ENCODE peak calls at places on chromosomes 7 and 10, in five cellular contexts. One of them, this sample, is unnamed.

GRCh38 chr10:98408799-98409198 is 6.2 kb downstream of the PYROXD2 start:
- DNase-seq in prostate gland: no peak
- DNase-seq in transverse colon: no peak
- DNase-seq in K562: no peak
- DNase-seq in stomach: no peak
- DNase-seq in this sample: no peak

GRCh38 chr10:26717476-26717875 is 20.0 kb downstream of the PDSS1 start:
- DNase-seq in prostate gland: no peak
- DNase-seq in transverse colon: no peak
- DNase-seq in K562: no peak
- DNase-seq in stomach: no peak
- DNase-seq in this sample: no peak

GRCh38 chr7:130886438-130887135 is 152.6 kb upstream of the KLF14 start:
- DNase-seq in prostate gland: no peak
- DNase-seq in transverse colon: no peak
- DNase-seq in K562: no peak
- DNase-seq in stomach: no peak
- DNase-seq in this sample: no peak

GRCh38 chr10:101588879-101589278 is 758 bp downstream of the DPCD start:
- DNase-seq in prostate gland: no peak
- DNase-seq in transverse colon: no peak
- DNase-seq in K562: peak
- DNase-seq in stomach: no peak
- DNase-seq in this sample: no peak

GRCh38 chr7:48244902-48245301 is 73.6 kb downstream of the ABCA13 start:
- DNase-seq in prostate gland: no peak
- DNase-seq in transverse colon: no peak
- DNase-seq in K562: no peak
- DNase-seq in stomach: no peak
- DNase-seq in this sample: no peak

GRCh38 chr7:68929712-68930395 is 668.4 kb upstream of the AUTS2 start:
- DNase-seq in prostate gland: no peak
- DNase-seq in transverse colon: no peak
- DNase-seq in K562: no peak
- DNase-seq in stomach: no peak
- DNase-seq in this sample: no peak

GRCh38 chr7:50849991-50850390 is 67.3 kb upstream of the GRB10 start:
- DNase-seq in prostate gland: no peak
- DNase-seq in transverse colon: no peak
- DNase-seq in K562: no peak
- DNase-seq in stomach: no peak
- DNase-seq in this sample: no peak

GRCh38 chr10:34864156-34865075 is 49.3 kb upstream of the PARD3 start:
- DNase-seq in prostate gland: no peak
- DNase-seq in transverse colon: no peak
- DNase-seq in K562: no peak
- DNase-seq in stomach: no peak
- DNase-seq in this sample: no peak

GRCh38 chr10:3396116-3396515 is 223.5 kb upstream of the PITRM1 start:
- DNase-seq in prostate gland: no peak
- DNase-seq in transverse colon: no peak
- DNase-seq in K562: no peak
- DNase-seq in stomach: no peak
- DNase-seq in this sample: no peak

GRCh38 chr10:114777415-114777814 is 44.2 kb upstream of the FHIP2A start:
- DNase-seq in prostate gland: no peak
- DNase-seq in transverse colon: no peak
- DNase-seq in K562: no peak
- DNase-seq in stomach: no peak
- DNase-seq in this sample: no peak

GRCh38 chr10:101682172-101682825 is 12.7 kb downstream of the FBXW4 start:
- DNase-seq in prostate gland: no peak
- DNase-seq in transverse colon: no peak
- DNase-seq in K562: no peak
- DNase-seq in stomach: no peak
- DNase-seq in this sample: no peak

GRCh38 chr7:3912291-3912690 is 611.2 kb downstream of the SDK1 start:
- DNase-seq in prostate gland: no peak
- DNase-seq in transverse colon: no peak
- DNase-seq in K562: no peak
- DNase-seq in stomach: no peak
- DNase-seq in this sample: no peak

GRCh38 chr10:96833220-96834001 is 1.3 kb downstream of the LCOR start:
- DNase-seq in prostate gland: peak
- DNase-seq in transverse colon: peak
- DNase-seq in K562: no peak
- DNase-seq in stomach: peak
- DNase-seq in this sample: no peak

GRCh38 chr10:36621346-36621745 is 504.1 kb upstream of the ANKRD30A start:
- DNase-seq in prostate gland: no peak
- DNase-seq in transverse colon: no peak
- DNase-seq in K562: no peak
- DNase-seq in stomach: no peak
- DNase-seq in this sample: no peak

GRCh38 chr10:12419279-12419847 is 70.0 kb downstream of the CAMK1D start:
- DNase-seq in prostate gland: no peak
- DNase-seq in transverse colon: no peak
- DNase-seq in K562: no peak
- DNase-seq in stomach: no peak
- DNase-seq in this sample: peak

GRCh38 chr10:78299861-78300453 is 266.3 kb downstream of the RPS24 start:
- DNase-seq in prostate gland: no peak
- DNase-seq in transverse colon: peak
- DNase-seq in K562: no peak
- DNase-seq in stomach: no peak
- DNase-seq in this sample: no peak

GRCh38 chr7:29748286-29749099 is 57.8 kb upstream of the WIPF3 start:
- DNase-seq in prostate gland: no peak
- DNase-seq in transverse colon: no peak
- DNase-seq in K562: no peak
- DNase-seq in stomach: no peak
- DNase-seq in this sample: no peak

GRCh38 chr7:73606801-73607691 is 17.3 kb downstream of the MLXIPL start:
- DNase-seq in prostate gland: no peak
- DNase-seq in transverse colon: peak
- DNase-seq in K562: peak
- DNase-seq in stomach: peak
- DNase-seq in this sample: no peak

GRCh38 chr7:150994838-150995510 is 4.2 kb downstream of the NOS3 start:
- DNase-seq in prostate gland: no peak
- DNase-seq in transverse colon: no peak
- DNase-seq in K562: no peak
- DNase-seq in stomach: no peak
- DNase-seq in this sample: no peak

GRCh38 chr10:351770-352318 is 216.6 kb downstream of the ZMYND11 start:
- DNase-seq in prostate gland: no peak
- DNase-seq in transverse colon: no peak
- DNase-seq in K562: no peak
- DNase-seq in stomach: no peak
- DNase-seq in this sample: no peak

GRCh38 chr7:3880221-3880935 is 579.3 kb downstream of the SDK1 start:
- DNase-seq in prostate gland: no peak
- DNase-seq in transverse colon: no peak
- DNase-seq in K562: no peak
- DNase-seq in stomach: no peak
- DNase-seq in this sample: peak

GRCh38 chr7:29386196-29386765 is 177.4 kb upstream of the PRR15 start:
- DNase-seq in prostate gland: no peak
- DNase-seq in transverse colon: no peak
- DNase-seq in K562: no peak
- DNase-seq in stomach: no peak
- DNase-seq in this sample: no peak

GRCh38 chr10:31706921-31707571 is 221.6 kb downstream of the ARHGAP12 start:
- DNase-seq in prostate gland: no peak
- DNase-seq in transverse colon: no peak
- DNase-seq in K562: no peak
- DNase-seq in stomach: no peak
- DNase-seq in this sample: no peak
- H3K4me3 ChIP-seq in prostate gland: no peak
- H3K4me3 ChIP-seq in transverse colon: peak
- H3K4me3 ChIP-seq in K562: no peak
- H3K4me3 ChIP-seq in stomach: no peak
- H3K4me3 ChIP-seq in this sample: peak

GRCh38 chr7:117071597-117071996 is 118.3 kb downstream of the ST7 start:
- DNase-seq in prostate gland: no peak
- DNase-seq in transverse colon: no peak
- DNase-seq in K562: peak
- DNase-seq in stomach: no peak
- DNase-seq in this sample: no peak

GRCh38 chr7:117067322-117067721 is 114.0 kb downstream of the ST7 start:
- DNase-seq in prostate gland: no peak
- DNase-seq in transverse colon: no peak
- DNase-seq in K562: no peak
- DNase-seq in stomach: no peak
- DNase-seq in this sample: no peak

GRCh38 chr7:117069379-117069778 is 116.1 kb downstream of the ST7 start:
- DNase-seq in prostate gland: no peak
- DNase-seq in transverse colon: no peak
- DNase-seq in K562: no peak
- DNase-seq in stomach: no peak
- DNase-seq in this sample: no peak

GRCh38 chr7:117066668-117067067 is 113.4 kb downstream of the ST7 start:
- DNase-seq in prostate gland: no peak
- DNase-seq in transverse colon: no peak
- DNase-seq in K562: no peak
- DNase-seq in stomach: no peak
- DNase-seq in this sample: no peak

DNA sequence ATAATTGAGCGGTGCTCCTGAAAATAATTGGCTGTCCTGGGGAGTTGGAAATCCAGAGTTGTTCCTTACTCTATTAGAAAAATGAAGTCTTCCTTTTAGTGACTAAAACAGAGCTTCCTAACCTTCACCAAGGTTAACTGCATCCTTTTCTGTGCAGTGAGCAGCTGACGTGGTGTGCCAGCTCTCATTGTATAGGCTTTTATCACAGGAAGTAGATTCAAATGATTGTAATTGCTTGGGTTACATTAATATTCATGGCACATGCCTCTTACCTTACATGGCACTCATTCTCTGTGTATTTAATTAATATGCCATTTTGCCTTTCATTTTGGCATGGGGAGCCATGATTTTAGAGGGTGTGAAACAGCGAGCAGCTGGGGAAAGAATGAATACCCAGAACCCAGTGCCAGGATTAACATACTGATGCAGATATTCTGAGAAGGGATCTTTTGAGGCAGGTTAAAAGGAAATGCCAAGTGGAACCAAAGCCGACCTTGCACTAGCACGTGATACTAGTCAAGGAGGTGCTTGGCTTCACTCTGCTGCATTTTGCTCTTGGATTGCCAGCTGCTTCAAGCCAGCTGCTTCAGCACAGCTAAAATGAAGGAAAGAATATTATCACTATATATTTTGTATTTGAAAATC is 115.3 kb downstream of the ST7 start:
- DNase-seq in prostate gland: no peak
- DNase-seq in transverse colon: no peak
- DNase-seq in K562: no peak
- DNase-seq in stomach: no peak
- DNase-seq in this sample: no peak
- H3K27ac ChIP-seq in prostate gland: no peak
- H3K27ac ChIP-seq in transverse colon: no peak
- H3K27ac ChIP-seq in K562: no peak
- H3K27ac ChIP-seq in stomach: no peak
- H3K27ac ChIP-seq in this sample: no peak

GRCh38 chr7:54757711-54758110 is 1.3 kb downstream of the SEC61G start:
- DNase-seq in prostate gland: no peak
- DNase-seq in transverse colon: no peak
- DNase-seq in K562: no peak
- DNase-seq in stomach: no peak
- DNase-seq in this sample: no peak

GRCh38 chr7:54764861-54765260 is 5.8 kb upstream of the SEC61G start:
- DNase-seq in prostate gland: no peak
- DNase-seq in transverse colon: no peak
- DNase-seq in K562: no peak
- DNase-seq in stomach: no peak
- DNase-seq in this sample: no peak

DNA sequence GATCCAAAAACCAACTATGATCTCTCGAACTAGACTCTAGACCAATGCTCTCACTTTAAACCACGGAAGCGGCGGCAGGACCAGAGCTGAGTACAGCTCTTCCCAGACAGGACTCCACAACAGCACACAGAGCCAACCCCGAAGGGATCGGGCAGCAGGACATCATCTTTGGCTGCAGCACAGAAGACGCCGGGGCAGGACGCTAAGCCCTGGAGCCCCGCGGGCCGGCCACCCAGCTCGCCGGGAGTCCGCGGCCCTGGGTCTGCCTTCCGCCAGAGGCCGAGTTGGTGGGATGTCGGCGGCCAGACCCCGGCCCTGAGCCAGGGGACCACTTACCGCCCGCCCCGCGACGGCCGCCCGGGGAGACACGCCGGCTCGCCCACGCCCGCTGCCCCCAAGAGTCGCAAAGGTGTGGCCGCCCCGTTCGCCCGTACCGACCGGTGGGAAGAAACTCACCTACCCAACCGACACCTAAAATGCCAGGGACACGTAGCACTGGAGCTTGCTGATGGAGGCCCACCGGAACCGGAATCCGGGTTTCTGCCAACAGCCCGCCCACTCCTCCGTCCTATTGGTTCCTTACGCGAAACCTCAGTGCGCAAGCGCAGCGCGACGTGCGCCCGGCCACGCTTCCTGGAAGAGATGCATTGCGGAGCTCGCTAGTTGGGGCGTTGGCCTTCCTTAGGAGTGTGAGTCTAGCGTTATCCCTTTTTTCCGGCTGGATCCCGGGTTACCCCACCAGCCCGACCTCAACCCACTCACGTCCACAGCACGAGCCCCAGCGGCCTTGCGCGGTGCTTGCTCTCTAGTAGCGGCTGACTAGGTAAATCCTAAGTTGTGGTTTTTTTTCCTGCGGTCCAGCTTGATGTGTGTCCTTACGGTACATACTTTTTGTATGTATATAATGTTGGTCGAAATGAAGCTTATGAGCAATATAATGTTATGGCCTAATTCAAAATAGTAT is at the start of gene SEC61G:
- DNase-seq in prostate gland: peak
- DNase-seq in transverse colon: peak
- DNase-seq in K562: peak
- DNase-seq in stomach: peak
- DNase-seq in this sample: peak
- TF ChIP-seq POLR2A in prostate gland: peak
- TF ChIP-seq POLR2A in transverse colon: peak
- TF ChIP-seq POLR2A in K562: peak
- TF ChIP-seq POLR2A in stomach: no peak
- TF ChIP-seq POLR2A in this sample: peak

GRCh38 chr7:155375337-155376277 is 77.9 kb downstream of the INSIG1 start:
- DNase-seq in prostate gland: no peak
- DNase-seq in transverse colon: no peak
- DNase-seq in K562: no peak
- DNase-seq in stomach: no peak
- DNase-seq in this sample: no peak

GRCh38 chr7:155373359-155374273 is 75.9 kb downstream of the INSIG1 start:
- DNase-seq in prostate gland: no peak
- DNase-seq in transverse colon: no peak
- DNase-seq in K562: no peak
- DNase-seq in stomach: no peak
- DNase-seq in this sample: no peak

GRCh38 chr7:155372782-155373358 is 75.2 kb downstream of the INSIG1 start:
- DNase-seq in prostate gland: no peak
- DNase-seq in transverse colon: no peak
- DNase-seq in K562: no peak
- DNase-seq in stomach: no peak
- DNase-seq in this sample: no peak

GRCh38 chr7:155371884-155372781 is 74.5 kb downstream of the INSIG1 start:
- DNase-seq in prostate gland: no peak
- DNase-seq in transverse colon: no peak
- DNase-seq in K562: peak
- DNase-seq in stomach: no peak
- DNase-seq in this sample: no peak

GRCh38 chr7:155374276-155375252 is 76.9 kb downstream of the INSIG1 start:
- DNase-seq in prostate gland: no peak
- DNase-seq in transverse colon: no peak
- DNase-seq in K562: no peak
- DNase-seq in stomach: no peak
- DNase-seq in this sample: no peak
- H3K4me3 ChIP-seq in prostate gland: no peak
- H3K4me3 ChIP-seq in transverse colon: peak
- H3K4me3 ChIP-seq in K562: no peak
- H3K4me3 ChIP-seq in stomach: peak
- H3K4me3 ChIP-seq in this sample: peak